ENCODE peak calls at places on chromosomes 16 and 17, in seven cellular contexts. I, X, D, E, Z, H and F are unnamed samples.

GRCh38 chr17:1232786-1233185 is 37.5 kb upstream of the BHLHA9 start:
- DNase-seq in E (no peak), X (peak; percentile 44), H (peak; percentile 23), I (peak; percentile 50), Z (no peak), D (peak; percentile 82), F (peak; percentile 44)

GRCh38 chr17:77435272-77436057 is 294.7 kb downstream of the SEC14L1 start:
- DNase-seq in Z (no peak), D (no peak), E (no peak), X (no peak), I (no peak), H (no peak), F (no peak)

GRCh38 chr17:30117548-30118155 is 1.0 kb downstream of the NSRP1 start:
- DNase-seq in H (no peak), D (peak; percentile 17), I (peak; percentile 17), E (no peak), X (peak; percentile 11), Z (no peak), F (no peak)

GRCh38 chr17:42895185-42895555 is 5.4 kb upstream of the G6PC1 start:
- DNase-seq in X (peak; percentile 48), E (peak; percentile 42), I (peak; percentile 89), D (peak; percentile 90), H (peak; percentile 68), Z (no peak), F (peak; percentile 85)

GRCh38 chr16:23008041-23008440 is 141.2 kb downstream of the USP31 start:
- DNase-seq in E (no peak), D (no peak), X (no peak), Z (no peak), H (no peak), I (no peak), F (no peak)

GRCh38 chr17:4642286-4642685 is 808 bp upstream of the ALOX15 start:
- DNase-seq in D (no peak), H (no peak), I (no peak), X (no peak), Z (no peak), E (no peak), F (no peak)

GRCh38 chr17:49471769-49472168 is 23.3 kb upstream of the NGFR start:
- DNase-seq in D (no peak), I (no peak), X (no peak), E (no peak), H (no peak), Z (no peak), F (no peak)

GRCh38 chr17:80621335-80622169 is 76.9 kb downstream of the RPTOR start:
- DNase-seq in H (no peak), E (no peak), I (no peak), Z (no peak), D (no peak), X (no peak), F (no peak)

GRCh38 chr17:82107341-82107860 is 9.4 kb upstream of the FASN start:
- DNase-seq in E (no peak), X (no peak), D (no peak), Z (peak; percentile 52), I (no peak), H (no peak), F (no peak)
- TF ChIP-seq CTCF in E (peak; percentile 32), X (peak; percentile 30), D (peak; percentile 22), Z (peak; percentile 65), I (peak; percentile 23), H (peak; percentile 32), F (peak; percentile 38)

GRCh38 chr17:73956169-73956568 is 247.3 kb upstream of the RPL38 start:
- DNase-seq in D (no peak), E (no peak), X (no peak), Z (no peak), H (no peak), I (no peak), F (no peak)
- H3K4me3 ChIP-seq in D (no peak overlapping the region), E (no peak overlapping the region), X (no peak overlapping the region), Z (no peak overlapping the region), H (no peak overlapping the region), I (no peak overlapping the region), F (no peak overlapping the region)

GRCh38 chr16:28320741-28321140 is 28.4 kb downstream of the SBK1 start:
- DNase-seq in I (no peak), D (no peak), Z (no peak), X (no peak), H (no peak), E (no peak), F (no peak)

GRCh38 chr16:28324235-28324886 is 32.0 kb downstream of the SBK1 start:
- DNase-seq in E (no peak), I (no peak), Z (no peak), X (no peak), H (no peak), D (no peak), F (peak; percentile 67)

GRCh38 chr16:28319476-28320022 is 27.2 kb downstream of the SBK1 start:
- DNase-seq in D (no peak), I (no peak), Z (no peak), X (no peak), H (no peak), E (no peak), F (no peak)

GRCh38 chr16:28320023-28320561 is 27.8 kb downstream of the SBK1 start:
- DNase-seq in I (no peak), D (no peak), E (no peak), X (no peak), Z (no peak), H (no peak), F (no peak)

GRCh38 chr16:28321700-28322411 is 29.5 kb downstream of the SBK1 start:
- DNase-seq in X (peak; percentile 8), I (peak; percentile 29), E (no peak), D (peak; percentile 9), H (no peak), Z (peak; percentile 61), F (peak; percentile 13)
- TF ChIP-seq CTCF in X (peak; percentile 87), I (peak; percentile 87), E (peak; percentile 89), D (peak; percentile 63), H (peak; percentile 76), Z (peak; percentile 90), F (peak; percentile 95)

GRCh38 chr16:69326172-69326873 is 4.1 kb downstream of the PDF start:
- DNase-seq in I (no peak), Z (no peak), X (no peak), E (no peak), D (no peak), H (no peak), F (no peak)
- H3K4me3 ChIP-seq in I (no peak overlapping the region), Z (peak overlapping the region; percentile 75), X (no peak overlapping the region), E (no peak overlapping the region), D (no peak overlapping the region), H (no peak overlapping the region), F (no peak overlapping the region)